ENCODE peak calls at places on chromosome 13, in five cellular contexts. One of them, this sample, is unnamed.
A peak's percentile ranks its signal among the peaks of the same experiment; 100 is the strongest.

GRCh38 chr13:73938375-73939070 is 195.7 kb downstream of the KLF12 start:
- DNase-seq in dorsolateral prefrontal cortex: no peak
- DNase-seq in neural progenitor cell: no peak
- DNase-seq in ascending aorta: no peak
- DNase-seq in tibial artery: no peak
- DNase-seq in this sample: peak; percentile 65

GRCh38 chr13:114057131-114058050 is 75.0 kb downstream of the RASA3 start:
- DNase-seq in dorsolateral prefrontal cortex: no peak
- DNase-seq in neural progenitor cell: no peak
- DNase-seq in ascending aorta: no peak
- DNase-seq in tibial artery: no peak
- DNase-seq in this sample: no peak

GRCh38 chr13:101202590-101202989 is 213.7 kb downstream of the NALCN start:
- DNase-seq in dorsolateral prefrontal cortex: no peak
- DNase-seq in neural progenitor cell: peak; percentile 58
- DNase-seq in ascending aorta: no peak
- DNase-seq in tibial artery: no peak
- DNase-seq in this sample: no peak

GRCh38 chr13:45356966-45357689 is 16.1 kb upstream of the TPT1 start:
- DNase-seq in dorsolateral prefrontal cortex: no peak
- DNase-seq in neural progenitor cell: no peak
- DNase-seq in ascending aorta: no peak
- DNase-seq in tibial artery: no peak
- DNase-seq in this sample: no peak

GRCh38 chr13:27442071-27442647 is 8.2 kb downstream of the MTIF3 start:
- DNase-seq in dorsolateral prefrontal cortex: no peak
- DNase-seq in neural progenitor cell: no peak
- DNase-seq in ascending aorta: no peak
- DNase-seq in tibial artery: no peak
- DNase-seq in this sample: no peak

GRCh38 chr13:44801990-44802389 is 187.3 kb downstream of the NUFIP1 start:
- DNase-seq in dorsolateral prefrontal cortex: no peak
- DNase-seq in neural progenitor cell: no peak
- DNase-seq in ascending aorta: no peak
- DNase-seq in tibial artery: no peak
- DNase-seq in this sample: peak; percentile 65

GRCh38 chr13:51825165-51825592 is 19.8 kb downstream of the TMEM272 start:
- DNase-seq in dorsolateral prefrontal cortex: no peak
- DNase-seq in neural progenitor cell: no peak
- DNase-seq in ascending aorta: no peak
- DNase-seq in tibial artery: no peak
- DNase-seq in this sample: no peak

GRCh38 chr13:75165543-75166230 is 316.3 kb downstream of the TBC1D4 start:
- DNase-seq in dorsolateral prefrontal cortex: no peak
- DNase-seq in neural progenitor cell: no peak
- DNase-seq in ascending aorta: no peak
- DNase-seq in tibial artery: no peak
- DNase-seq in this sample: no peak

GRCh38 chr13:114080739-114081561 is 51.5 kb downstream of the RASA3 start:
- DNase-seq in dorsolateral prefrontal cortex: peak; percentile 17
- DNase-seq in neural progenitor cell: no peak
- DNase-seq in ascending aorta: no peak
- DNase-seq in tibial artery: no peak
- DNase-seq in this sample: no peak

GRCh38 chr13:106493569-106493968 is 41.9 kb downstream of the EFNB2 start:
- DNase-seq in dorsolateral prefrontal cortex: no peak
- DNase-seq in neural progenitor cell: no peak
- DNase-seq in ascending aorta: no peak
- DNase-seq in tibial artery: peak; percentile 47
- DNase-seq in this sample: no peak
- H3K4me3 ChIP-seq in dorsolateral prefrontal cortex: peak overlapping the region; percentile 23
- H3K4me3 ChIP-seq in neural progenitor cell: no peak overlapping the region
- H3K4me3 ChIP-seq in ascending aorta: no peak overlapping the region
- H3K4me3 ChIP-seq in tibial artery: no peak overlapping the region
- H3K4me3 ChIP-seq in this sample: no peak overlapping the region

DNA sequence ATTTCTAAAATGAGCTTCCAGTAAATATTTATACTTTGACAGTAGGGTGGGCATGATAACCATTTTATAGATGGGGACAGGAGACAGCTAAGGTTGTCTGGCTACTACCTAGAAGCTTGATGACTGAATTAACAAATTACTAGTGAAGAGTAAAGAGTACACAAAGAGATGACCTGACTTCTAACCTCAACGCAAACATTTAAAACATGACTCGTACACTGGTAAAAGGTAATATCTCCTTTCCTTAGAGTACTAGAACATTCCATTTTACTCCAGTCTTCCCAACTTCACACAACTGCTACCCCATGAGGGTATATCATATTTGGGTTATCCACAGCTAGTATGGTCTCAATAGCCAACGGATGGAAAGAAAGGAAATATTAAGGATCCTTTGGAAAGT is 258.9 kb downstream of the FOXO1 start:
- DNase-seq in dorsolateral prefrontal cortex: no peak
- DNase-seq in neural progenitor cell: no peak
- DNase-seq in ascending aorta: no peak
- DNase-seq in tibial artery: no peak
- DNase-seq in this sample: no peak
- H3K27me3 ChIP-seq in dorsolateral prefrontal cortex: no peaks in the 10 kb centered on the region
- H3K27me3 ChIP-seq in neural progenitor cell: no peaks in the 10 kb centered on the region
- H3K27me3 ChIP-seq in ascending aorta: no peaks in the 10 kb centered on the region
- H3K27me3 ChIP-seq in tibial artery: no peaks in the 10 kb centered on the region
- H3K27me3 ChIP-seq in this sample: no peaks in the 10 kb centered on the region

DNA sequence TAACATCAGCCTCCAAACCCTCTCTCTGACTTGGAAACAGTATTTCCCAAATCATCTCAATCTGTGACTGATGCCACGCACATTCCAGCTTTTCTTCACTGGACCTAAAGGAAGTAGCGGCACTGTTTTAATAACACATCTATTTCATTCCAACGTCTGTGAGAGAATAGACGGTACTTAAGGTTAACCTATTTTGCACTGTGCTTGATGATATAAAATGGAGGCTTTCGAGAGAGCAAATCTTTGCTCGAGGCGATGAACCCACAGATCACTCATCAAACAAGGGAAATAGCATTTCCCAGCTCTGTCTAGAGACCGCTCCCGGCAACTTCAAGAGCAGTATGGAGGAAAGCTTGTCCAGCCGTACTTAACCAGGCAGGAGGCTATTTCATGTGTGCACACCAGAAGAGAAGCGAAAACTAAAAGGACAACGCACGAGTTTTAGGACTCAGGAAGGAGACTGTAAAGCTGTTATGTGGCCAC is 2.9 kb downstream of the UBL3 start:
- DNase-seq in dorsolateral prefrontal cortex: no peak
- DNase-seq in neural progenitor cell: peak; percentile 14
- DNase-seq in ascending aorta: no peak
- DNase-seq in tibial artery: no peak
- DNase-seq in this sample: no peak
- H3K27ac ChIP-seq in dorsolateral prefrontal cortex: peak overlapping the region; percentile 85
- H3K27ac ChIP-seq in neural progenitor cell: no peak overlapping the region
- H3K27ac ChIP-seq in ascending aorta: peak overlapping the region; percentile 27
- H3K27ac ChIP-seq in tibial artery: peak overlapping the region; percentile 69
- H3K27ac ChIP-seq in this sample: peak overlapping the region; percentile 2

DNA sequence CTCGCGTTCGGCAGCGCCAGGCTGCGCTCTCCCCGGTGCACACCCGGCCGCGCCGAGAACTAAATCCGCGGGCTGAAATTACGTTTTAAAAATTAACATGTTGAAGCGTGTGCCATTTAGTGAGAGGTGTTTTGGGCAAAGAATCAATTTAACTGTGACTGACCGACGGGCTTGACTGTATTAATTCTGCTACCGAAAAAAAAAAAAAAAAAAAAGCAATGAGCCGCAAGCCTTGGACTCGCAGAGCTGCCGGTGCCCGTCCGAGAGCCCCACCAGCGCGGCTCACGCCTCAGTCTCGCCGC is 9.6 kb upstream of the SOX1 start:
- DNase-seq in dorsolateral prefrontal cortex: no peak
- DNase-seq in neural progenitor cell: peak; percentile 38
- DNase-seq in ascending aorta: no peak
- DNase-seq in tibial artery: no peak
- DNase-seq in this sample: no peak
- H3K4me3 ChIP-seq in dorsolateral prefrontal cortex: peak overlapping the region; percentile 68
- H3K4me3 ChIP-seq in neural progenitor cell: peak overlapping the region; percentile 45
- H3K4me3 ChIP-seq in ascending aorta: no peak overlapping the region
- H3K4me3 ChIP-seq in tibial artery: no peak overlapping the region
- H3K4me3 ChIP-seq in this sample: no peak overlapping the region

GRCh38 chr13:20209937-20210336 is 17.2 kb upstream of the GJB2 start:
- DNase-seq in dorsolateral prefrontal cortex: no peak
- DNase-seq in neural progenitor cell: no peak
- DNase-seq in ascending aorta: no peak
- DNase-seq in tibial artery: no peak
- DNase-seq in this sample: no peak
- H3K27me3 ChIP-seq in dorsolateral prefrontal cortex: no peaks in the 10 kb centered on the region
- H3K27me3 ChIP-seq in neural progenitor cell: no peaks in the 10 kb centered on the region
- H3K27me3 ChIP-seq in ascending aorta: no peaks in the 10 kb centered on the region
- H3K27me3 ChIP-seq in tibial artery: no peaks in the 10 kb centered on the region
- H3K27me3 ChIP-seq in this sample: peaks cover 41% of the 10 kb centered on the region

DNA sequence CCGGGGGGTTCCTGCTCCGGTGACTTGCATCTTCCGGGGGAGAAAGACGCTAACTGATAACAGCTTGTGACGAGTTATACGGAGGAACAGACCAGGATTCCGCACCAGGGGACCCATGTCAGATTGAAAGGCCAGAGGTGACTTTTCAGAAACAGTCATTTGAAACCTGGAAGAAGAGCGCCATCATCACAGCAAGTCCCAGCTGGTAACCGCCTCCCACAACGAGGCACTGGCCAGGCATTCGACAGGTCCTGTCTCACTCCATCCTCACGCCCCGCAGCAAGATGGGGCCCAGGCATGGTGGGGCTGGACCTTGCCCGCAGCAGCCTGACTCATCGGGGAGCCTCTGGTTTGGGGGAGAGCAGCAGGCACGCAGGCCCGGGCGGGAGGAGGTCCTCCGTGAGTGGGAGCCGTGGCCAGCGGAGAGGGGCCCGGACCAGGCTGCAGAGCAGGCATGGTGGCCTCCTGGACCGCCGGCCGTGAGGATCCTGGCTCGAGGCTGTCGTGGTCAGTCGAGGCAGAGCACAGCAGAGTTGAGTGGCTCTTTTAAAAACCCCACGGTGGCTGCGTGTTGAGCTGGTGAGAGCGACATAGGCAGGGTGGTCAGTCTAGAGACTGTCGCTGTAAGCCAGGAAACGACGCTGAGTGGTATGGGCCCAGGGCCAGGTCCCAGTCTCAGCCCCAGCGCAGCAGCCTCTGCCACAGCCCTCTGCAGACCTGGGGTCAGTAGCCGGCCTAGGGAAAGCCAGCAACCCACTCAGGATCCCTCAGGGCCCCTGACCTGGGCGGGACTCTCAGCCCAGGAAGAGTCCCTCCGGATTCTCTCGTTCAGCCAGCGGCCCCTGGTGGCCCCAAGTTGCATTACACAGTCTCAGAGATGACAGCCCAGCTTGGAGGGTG is 94.9 kb upstream of the MCF2L start:
- DNase-seq in dorsolateral prefrontal cortex: peak; percentile 80
- DNase-seq in neural progenitor cell: peak; percentile 88
- DNase-seq in ascending aorta: no peak
- DNase-seq in tibial artery: peak; percentile 78
- DNase-seq in this sample: peak; percentile 10
- H3K27ac ChIP-seq in dorsolateral prefrontal cortex: no peak overlapping the region
- H3K27ac ChIP-seq in neural progenitor cell: no peak overlapping the region
- H3K27ac ChIP-seq in ascending aorta: no peak overlapping the region
- H3K27ac ChIP-seq in tibial artery: no peak overlapping the region
- H3K27ac ChIP-seq in this sample: no peak overlapping the region

DNA sequence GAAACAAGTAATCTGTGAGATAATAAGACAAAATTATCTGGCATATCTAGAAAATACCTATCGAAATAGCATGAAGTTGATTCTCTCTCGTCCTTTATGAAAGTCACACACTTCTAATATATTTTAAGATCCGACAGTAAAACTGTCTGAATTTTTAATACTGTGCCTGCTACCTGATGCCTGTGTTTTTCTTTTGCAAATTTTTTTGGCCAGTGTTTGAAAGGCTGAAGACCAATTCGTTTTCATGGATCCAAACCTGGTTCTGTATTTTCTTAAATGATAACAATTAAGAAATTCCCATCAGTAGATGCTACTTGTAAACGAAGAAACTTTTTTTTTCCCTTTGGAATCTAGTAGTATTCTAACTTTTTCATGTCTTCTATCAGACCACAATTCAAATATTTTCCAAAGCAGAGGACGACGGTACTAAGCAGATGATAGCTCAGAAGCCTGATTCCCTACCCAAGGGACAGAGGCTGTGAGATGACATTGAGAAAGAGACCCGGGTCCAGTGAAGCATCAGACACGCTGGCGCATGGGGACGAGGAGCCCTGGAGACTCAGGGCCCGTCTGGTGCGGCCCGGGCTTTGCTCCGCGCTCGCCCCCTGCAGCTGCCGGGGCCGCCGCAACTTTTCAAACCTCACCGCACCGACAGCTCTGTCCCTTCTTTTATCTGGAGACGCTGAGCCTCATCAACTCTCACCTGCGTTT is 49.5 kb upstream of the PABPC3 start:
- DNase-seq in dorsolateral prefrontal cortex: no peak
- DNase-seq in neural progenitor cell: peak; percentile 72
- DNase-seq in ascending aorta: no peak
- DNase-seq in tibial artery: no peak
- DNase-seq in this sample: no peak
- H3K4me3 ChIP-seq in dorsolateral prefrontal cortex: peak overlapping the region; percentile 78
- H3K4me3 ChIP-seq in neural progenitor cell: peak overlapping the region; percentile 59
- H3K4me3 ChIP-seq in ascending aorta: peak overlapping the region; percentile 39
- H3K4me3 ChIP-seq in tibial artery: peak overlapping the region; percentile 32
- H3K4me3 ChIP-seq in this sample: peak overlapping the region; percentile 49

GRCh38 chr13:108496364-108497215 is 132.8 kb upstream of the MYO16 start:
- DNase-seq in dorsolateral prefrontal cortex: no peak
- DNase-seq in neural progenitor cell: peak; percentile 47
- DNase-seq in ascending aorta: no peak
- DNase-seq in tibial artery: no peak
- DNase-seq in this sample: no peak
- H3K27me3 ChIP-seq in dorsolateral prefrontal cortex: peaks cover 40% of the 10 kb centered on the region
- H3K27me3 ChIP-seq in neural progenitor cell: peaks cover 77% of the 10 kb centered on the region
- H3K27me3 ChIP-seq in ascending aorta: no peaks in the 10 kb centered on the region
- H3K27me3 ChIP-seq in tibial artery: no peaks in the 10 kb centered on the region
- H3K27me3 ChIP-seq in this sample: peaks cover 21% of the 10 kb centered on the region

GRCh38 chr13:98446234-98446621 is 130.7 kb downstream of the STK24 start:
- DNase-seq in dorsolateral prefrontal cortex: no peak
- DNase-seq in neural progenitor cell: no peak
- DNase-seq in ascending aorta: no peak
- DNase-seq in tibial artery: no peak
- DNase-seq in this sample: no peak

GRCh38 chr13:98444381-98444780 is 132.5 kb downstream of the STK24 start:
- DNase-seq in dorsolateral prefrontal cortex: no peak
- DNase-seq in neural progenitor cell: no peak
- DNase-seq in ascending aorta: no peak
- DNase-seq in tibial artery: no peak
- DNase-seq in this sample: no peak

GRCh38 chr13:98443800-98444325 is 133.0 kb downstream of the STK24 start:
- DNase-seq in dorsolateral prefrontal cortex: no peak
- DNase-seq in neural progenitor cell: no peak
- DNase-seq in ascending aorta: no peak
- DNase-seq in tibial artery: no peak
- DNase-seq in this sample: no peak

GRCh38 chr13:98447130-98447529 is 129.8 kb downstream of the STK24 start:
- DNase-seq in dorsolateral prefrontal cortex: no peak
- DNase-seq in neural progenitor cell: no peak
- DNase-seq in ascending aorta: no peak
- DNase-seq in tibial artery: no peak
- DNase-seq in this sample: no peak

GRCh38 chr13:98445340-98446233 is 131.3 kb downstream of the STK24 start:
- DNase-seq in dorsolateral prefrontal cortex: peak; percentile 55
- DNase-seq in neural progenitor cell: peak; percentile 85
- DNase-seq in ascending aorta: no peak
- DNase-seq in tibial artery: peak; percentile 69
- DNase-seq in this sample: no peak
- H3K27ac ChIP-seq in dorsolateral prefrontal cortex: no peak overlapping the region
- H3K27ac ChIP-seq in neural progenitor cell: no peak overlapping the region
- H3K27ac ChIP-seq in ascending aorta: no peak overlapping the region
- H3K27ac ChIP-seq in tibial artery: peak overlapping the region; percentile 54
- H3K27ac ChIP-seq in this sample: no peak overlapping the region

This sample was measured in AG04450.